ENCODE peak calls at places on chromosomes 16 and 17, in five cellular contexts. One of them, this sample, is unnamed.

GRCh38 chr16:23952128-23953041 is 116.6 kb downstream of the PRKCB start:
- DNase-seq in stimulated activated naive CD8-positive, alpha-beta T cell treated with anti-CD3 and anti-CD28 coated beads, Interleukin-15, Interleukin-2, amounts not matched to agents 100 U/mL and 50 U/mL, for 24 hours: peak
- DNase-seq in COR-L47: no peak
- DNase-seq in dorsolateral prefrontal cortex: peak
- DNase-seq in activated CD4-positive, alpha-beta T cell treated with anti-CD3 and anti-CD28 coated beads for 24 hours: no peak
- DNase-seq in this sample: peak

GRCh38 chr17:80667462-80668277 is 123.0 kb downstream of the RPTOR start:
- DNase-seq in stimulated activated naive CD8-positive, alpha-beta T cell treated with anti-CD3 and anti-CD28 coated beads, Interleukin-15, Interleukin-2, amounts not matched to agents 100 U/mL and 50 U/mL, for 24 hours: peak
- DNase-seq in COR-L47: no peak
- DNase-seq in activated CD4-positive, alpha-beta T cell treated with anti-CD3 and anti-CD28 coated beads for 24 hours: no peak
- DNase-seq in dorsolateral prefrontal cortex: no peak
- DNase-seq in this sample: no peak

GRCh38 chr17:50830298-50830697 is 5.1 kb upstream of the WFIKKN2 start:
- DNase-seq in dorsolateral prefrontal cortex: no peak
- DNase-seq in activated CD4-positive, alpha-beta T cell treated with anti-CD3 and anti-CD28 coated beads for 24 hours: no peak
- DNase-seq in COR-L47: no peak
- DNase-seq in stimulated activated naive CD8-positive, alpha-beta T cell treated with anti-CD3 and anti-CD28 coated beads, Interleukin-15, Interleukin-2, amounts not matched to agents 100 U/mL and 50 U/mL, for 24 hours: no peak
- DNase-seq in this sample: no peak

GRCh38 chr16:4679854-4680636 is 13.3 kb upstream of the NUDT16L1 start:
- DNase-seq in dorsolateral prefrontal cortex: peak
- DNase-seq in COR-L47: no peak
- DNase-seq in stimulated activated naive CD8-positive, alpha-beta T cell treated with anti-CD3 and anti-CD28 coated beads, Interleukin-15, Interleukin-2, amounts not matched to agents 100 U/mL and 50 U/mL, for 24 hours: no peak
- DNase-seq in activated CD4-positive, alpha-beta T cell treated with anti-CD3 and anti-CD28 coated beads for 24 hours: no peak
- DNase-seq in this sample: no peak

GRCh38 chr17:80002242-80002641 is 33.4 kb downstream of the TBC1D16 start:
- DNase-seq in activated CD4-positive, alpha-beta T cell treated with anti-CD3 and anti-CD28 coated beads for 24 hours: no peak
- DNase-seq in COR-L47: no peak
- DNase-seq in stimulated activated naive CD8-positive, alpha-beta T cell treated with anti-CD3 and anti-CD28 coated beads, Interleukin-15, Interleukin-2, amounts not matched to agents 100 U/mL and 50 U/mL, for 24 hours: no peak
- DNase-seq in dorsolateral prefrontal cortex: no peak
- DNase-seq in this sample: no peak

GRCh38 chr16:70454221-70455034 is at the start of gene FCSK:
- DNase-seq in dorsolateral prefrontal cortex: peak
- DNase-seq in COR-L47: peak
- DNase-seq in stimulated activated naive CD8-positive, alpha-beta T cell treated with anti-CD3 and anti-CD28 coated beads, Interleukin-15, Interleukin-2, amounts not matched to agents 100 U/mL and 50 U/mL, for 24 hours: peak
- DNase-seq in activated CD4-positive, alpha-beta T cell treated with anti-CD3 and anti-CD28 coated beads for 24 hours: peak
- DNase-seq in this sample: no peak

GRCh38 chr16:68732068-68732680 is 4.9 kb upstream of the CDH1 start:
- DNase-seq in dorsolateral prefrontal cortex: no peak
- DNase-seq in activated CD4-positive, alpha-beta T cell treated with anti-CD3 and anti-CD28 coated beads for 24 hours: no peak
- DNase-seq in stimulated activated naive CD8-positive, alpha-beta T cell treated with anti-CD3 and anti-CD28 coated beads, Interleukin-15, Interleukin-2, amounts not matched to agents 100 U/mL and 50 U/mL, for 24 hours: no peak
- DNase-seq in COR-L47: peak
- DNase-seq in this sample: no peak

GRCh38 chr17:4998666-4999428 is 1.1 kb downstream of the KIF1C start:
- DNase-seq in COR-L47: no peak
- DNase-seq in stimulated activated naive CD8-positive, alpha-beta T cell treated with anti-CD3 and anti-CD28 coated beads, Interleukin-15, Interleukin-2, amounts not matched to agents 100 U/mL and 50 U/mL, for 24 hours: peak
- DNase-seq in activated CD4-positive, alpha-beta T cell treated with anti-CD3 and anti-CD28 coated beads for 24 hours: no peak
- DNase-seq in dorsolateral prefrontal cortex: no peak
- DNase-seq in this sample: peak

GRCh38 chr17:34645636-34646035 is 66.3 kb downstream of the TMEM132E start:
- DNase-seq in activated CD4-positive, alpha-beta T cell treated with anti-CD3 and anti-CD28 coated beads for 24 hours: no peak
- DNase-seq in stimulated activated naive CD8-positive, alpha-beta T cell treated with anti-CD3 and anti-CD28 coated beads, Interleukin-15, Interleukin-2, amounts not matched to agents 100 U/mL and 50 U/mL, for 24 hours: no peak
- DNase-seq in dorsolateral prefrontal cortex: no peak
- DNase-seq in COR-L47: peak
- DNase-seq in this sample: no peak

GRCh38 chr17:77366558-77367245 is 225.9 kb downstream of the SEC14L1 start:
- DNase-seq in dorsolateral prefrontal cortex: no peak
- DNase-seq in activated CD4-positive, alpha-beta T cell treated with anti-CD3 and anti-CD28 coated beads for 24 hours: no peak
- DNase-seq in COR-L47: no peak
- DNase-seq in stimulated activated naive CD8-positive, alpha-beta T cell treated with anti-CD3 and anti-CD28 coated beads, Interleukin-15, Interleukin-2, amounts not matched to agents 100 U/mL and 50 U/mL, for 24 hours: no peak
- DNase-seq in this sample: peak

GRCh38 chr16:2043296-2043979 is 4.2 kb downstream of the NTHL1 start:
- DNase-seq in COR-L47: no peak
- DNase-seq in activated CD4-positive, alpha-beta T cell treated with anti-CD3 and anti-CD28 coated beads for 24 hours: no peak
- DNase-seq in dorsolateral prefrontal cortex: no peak
- DNase-seq in stimulated activated naive CD8-positive, alpha-beta T cell treated with anti-CD3 and anti-CD28 coated beads, Interleukin-15, Interleukin-2, amounts not matched to agents 100 U/mL and 50 U/mL, for 24 hours: no peak
- DNase-seq in this sample: no peak

GRCh38 chr17:73320601-73321264 is 8.9 kb upstream of the CDC42EP4 start:
- DNase-seq in stimulated activated naive CD8-positive, alpha-beta T cell treated with anti-CD3 and anti-CD28 coated beads, Interleukin-15, Interleukin-2, amounts not matched to agents 100 U/mL and 50 U/mL, for 24 hours: no peak
- DNase-seq in activated CD4-positive, alpha-beta T cell treated with anti-CD3 and anti-CD28 coated beads for 24 hours: no peak
- DNase-seq in COR-L47: no peak
- DNase-seq in dorsolateral prefrontal cortex: no peak
- DNase-seq in this sample: no peak

GRCh38 chr16:27618611-27619380 is 68.9 kb downstream of the KATNIP start:
- DNase-seq in dorsolateral prefrontal cortex: no peak
- DNase-seq in activated CD4-positive, alpha-beta T cell treated with anti-CD3 and anti-CD28 coated beads for 24 hours: no peak
- DNase-seq in stimulated activated naive CD8-positive, alpha-beta T cell treated with anti-CD3 and anti-CD28 coated beads, Interleukin-15, Interleukin-2, amounts not matched to agents 100 U/mL and 50 U/mL, for 24 hours: no peak
- DNase-seq in COR-L47: no peak
- DNase-seq in this sample: no peak

GRCh38 chr17:71052971-71053370 is 883.6 kb downstream of the KCNJ2 start:
- DNase-seq in COR-L47: no peak
- DNase-seq in activated CD4-positive, alpha-beta T cell treated with anti-CD3 and anti-CD28 coated beads for 24 hours: no peak
- DNase-seq in dorsolateral prefrontal cortex: no peak
- DNase-seq in stimulated activated naive CD8-positive, alpha-beta T cell treated with anti-CD3 and anti-CD28 coated beads, Interleukin-15, Interleukin-2, amounts not matched to agents 100 U/mL and 50 U/mL, for 24 hours: no peak
- DNase-seq in this sample: no peak

GRCh38 chr17:66939461-66940114 is 24.9 kb upstream of the CACNG4 start:
- DNase-seq in dorsolateral prefrontal cortex: no peak
- DNase-seq in COR-L47: no peak
- DNase-seq in activated CD4-positive, alpha-beta T cell treated with anti-CD3 and anti-CD28 coated beads for 24 hours: no peak
- DNase-seq in stimulated activated naive CD8-positive, alpha-beta T cell treated with anti-CD3 and anti-CD28 coated beads, Interleukin-15, Interleukin-2, amounts not matched to agents 100 U/mL and 50 U/mL, for 24 hours: no peak
- DNase-seq in this sample: no peak

GRCh38 chr17:44758414-44759095 is at the start of gene ADAM11:
- DNase-seq in activated CD4-positive, alpha-beta T cell treated with anti-CD3 and anti-CD28 coated beads for 24 hours: no peak
- DNase-seq in COR-L47: no peak
- DNase-seq in dorsolateral prefrontal cortex: no peak
- DNase-seq in stimulated activated naive CD8-positive, alpha-beta T cell treated with anti-CD3 and anti-CD28 coated beads, Interleukin-15, Interleukin-2, amounts not matched to agents 100 U/mL and 50 U/mL, for 24 hours: no peak
- DNase-seq in this sample: no peak

GRCh38 chr16:86092586-86093480 is 193.9 kb downstream of the IRF8 start:
- DNase-seq in activated CD4-positive, alpha-beta T cell treated with anti-CD3 and anti-CD28 coated beads for 24 hours: no peak
- DNase-seq in stimulated activated naive CD8-positive, alpha-beta T cell treated with anti-CD3 and anti-CD28 coated beads, Interleukin-15, Interleukin-2, amounts not matched to agents 100 U/mL and 50 U/mL, for 24 hours: no peak
- DNase-seq in dorsolateral prefrontal cortex: peak
- DNase-seq in COR-L47: no peak
- DNase-seq in this sample: no peak

GRCh38 chr16:63652091-63652490 is 1469.8 kb downstream of the CDH11 start:
- DNase-seq in COR-L47: peak
- DNase-seq in activated CD4-positive, alpha-beta T cell treated with anti-CD3 and anti-CD28 coated beads for 24 hours: no peak
- DNase-seq in stimulated activated naive CD8-positive, alpha-beta T cell treated with anti-CD3 and anti-CD28 coated beads, Interleukin-15, Interleukin-2, amounts not matched to agents 100 U/mL and 50 U/mL, for 24 hours: no peak
- DNase-seq in dorsolateral prefrontal cortex: no peak
- DNase-seq in this sample: no peak

GRCh38 chr16:68265078-68265925 is 976 bp downstream of the SLC7A6 start:
- DNase-seq in activated CD4-positive, alpha-beta T cell treated with anti-CD3 and anti-CD28 coated beads for 24 hours: no peak
- DNase-seq in dorsolateral prefrontal cortex: no peak
- DNase-seq in stimulated activated naive CD8-positive, alpha-beta T cell treated with anti-CD3 and anti-CD28 coated beads, Interleukin-15, Interleukin-2, amounts not matched to agents 100 U/mL and 50 U/mL, for 24 hours: peak
- DNase-seq in COR-L47: no peak
- DNase-seq in this sample: no peak

GRCh38 chr16:56936950-56937349 is 5.0 kb downstream of the HERPUD1 start:
- DNase-seq in stimulated activated naive CD8-positive, alpha-beta T cell treated with anti-CD3 and anti-CD28 coated beads, Interleukin-15, Interleukin-2, amounts not matched to agents 100 U/mL and 50 U/mL, for 24 hours: no peak
- DNase-seq in activated CD4-positive, alpha-beta T cell treated with anti-CD3 and anti-CD28 coated beads for 24 hours: no peak
- DNase-seq in COR-L47: no peak
- DNase-seq in dorsolateral prefrontal cortex: no peak
- DNase-seq in this sample: no peak

GRCh38 chr16:85612191-85612800 is 826 bp upstream of the GSE1 start:
- DNase-seq in stimulated activated naive CD8-positive, alpha-beta T cell treated with anti-CD3 and anti-CD28 coated beads, Interleukin-15, Interleukin-2, amounts not matched to agents 100 U/mL and 50 U/mL, for 24 hours: peak
- DNase-seq in activated CD4-positive, alpha-beta T cell treated with anti-CD3 and anti-CD28 coated beads for 24 hours: no peak
- DNase-seq in dorsolateral prefrontal cortex: no peak
- DNase-seq in COR-L47: peak
- DNase-seq in this sample: peak

GRCh38 chr17:17970699-17971430 is 1.3 kb downstream of the TOM1L2 start:
- DNase-seq in COR-L47: no peak
- DNase-seq in dorsolateral prefrontal cortex: no peak
- DNase-seq in activated CD4-positive, alpha-beta T cell treated with anti-CD3 and anti-CD28 coated beads for 24 hours: no peak
- DNase-seq in stimulated activated naive CD8-positive, alpha-beta T cell treated with anti-CD3 and anti-CD28 coated beads, Interleukin-15, Interleukin-2, amounts not matched to agents 100 U/mL and 50 U/mL, for 24 hours: no peak
- DNase-seq in this sample: no peak

GRCh38 chr17:7045492-7046126 is 1.7 kb upstream of the SLC16A11 start:
- DNase-seq in stimulated activated naive CD8-positive, alpha-beta T cell treated with anti-CD3 and anti-CD28 coated beads, Interleukin-15, Interleukin-2, amounts not matched to agents 100 U/mL and 50 U/mL, for 24 hours: peak
- DNase-seq in dorsolateral prefrontal cortex: no peak
- DNase-seq in activated CD4-positive, alpha-beta T cell treated with anti-CD3 and anti-CD28 coated beads for 24 hours: peak
- DNase-seq in COR-L47: no peak
- DNase-seq in this sample: no peak

GRCh38 chr17:62703269-62703775 is 75.9 kb downstream of the MRC2 start:
- DNase-seq in stimulated activated naive CD8-positive, alpha-beta T cell treated with anti-CD3 and anti-CD28 coated beads, Interleukin-15, Interleukin-2, amounts not matched to agents 100 U/mL and 50 U/mL, for 24 hours: peak
- DNase-seq in COR-L47: no peak
- DNase-seq in activated CD4-positive, alpha-beta T cell treated with anti-CD3 and anti-CD28 coated beads for 24 hours: no peak
- DNase-seq in dorsolateral prefrontal cortex: no peak
- DNase-seq in this sample: peak

GRCh38 chr16:16972831-16973230 is 497.9 kb downstream of the XYLT1 start:
- DNase-seq in activated CD4-positive, alpha-beta T cell treated with anti-CD3 and anti-CD28 coated beads for 24 hours: no peak
- DNase-seq in COR-L47: no peak
- DNase-seq in stimulated activated naive CD8-positive, alpha-beta T cell treated with anti-CD3 and anti-CD28 coated beads, Interleukin-15, Interleukin-2, amounts not matched to agents 100 U/mL and 50 U/mL, for 24 hours: no peak
- DNase-seq in dorsolateral prefrontal cortex: no peak
- DNase-seq in this sample: no peak

GRCh38 chr17:62179525-62180161 is 114.6 kb upstream of the MED13 start:
- DNase-seq in dorsolateral prefrontal cortex: no peak
- DNase-seq in stimulated activated naive CD8-positive, alpha-beta T cell treated with anti-CD3 and anti-CD28 coated beads, Interleukin-15, Interleukin-2, amounts not matched to agents 100 U/mL and 50 U/mL, for 24 hours: no peak
- DNase-seq in activated CD4-positive, alpha-beta T cell treated with anti-CD3 and anti-CD28 coated beads for 24 hours: no peak
- DNase-seq in COR-L47: peak
- DNase-seq in this sample: no peak

GRCh38 chr16:30574678-30575077 is 3.2 kb upstream of the ZNF688 start:
- DNase-seq in dorsolateral prefrontal cortex: no peak
- DNase-seq in stimulated activated naive CD8-positive, alpha-beta T cell treated with anti-CD3 and anti-CD28 coated beads, Interleukin-15, Interleukin-2, amounts not matched to agents 100 U/mL and 50 U/mL, for 24 hours: no peak
- DNase-seq in COR-L47: no peak
- DNase-seq in activated CD4-positive, alpha-beta T cell treated with anti-CD3 and anti-CD28 coated beads for 24 hours: no peak
- DNase-seq in this sample: no peak

GRCh38 chr17:80474231-80474932 is 2.0 kb downstream of the NPTX1 start:
- DNase-seq in activated CD4-positive, alpha-beta T cell treated with anti-CD3 and anti-CD28 coated beads for 24 hours: no peak
- DNase-seq in dorsolateral prefrontal cortex: no peak
- DNase-seq in stimulated activated naive CD8-positive, alpha-beta T cell treated with anti-CD3 and anti-CD28 coated beads, Interleukin-15, Interleukin-2, amounts not matched to agents 100 U/mL and 50 U/mL, for 24 hours: no peak
- DNase-seq in COR-L47: peak
- DNase-seq in this sample: no peak

GRCh38 chr16:73196670-73197069 is 148.7 kb upstream of the ZFHX3 start:
- DNase-seq in stimulated activated naive CD8-positive, alpha-beta T cell treated with anti-CD3 and anti-CD28 coated beads, Interleukin-15, Interleukin-2, amounts not matched to agents 100 U/mL and 50 U/mL, for 24 hours: peak
- DNase-seq in dorsolateral prefrontal cortex: no peak
- DNase-seq in COR-L47: peak
- DNase-seq in activated CD4-positive, alpha-beta T cell treated with anti-CD3 and anti-CD28 coated beads for 24 hours: no peak
- DNase-seq in this sample: no peak

GRCh38 chr17:79160980-79161621 is 86.5 kb downstream of the ENGASE start:
- DNase-seq in COR-L47: no peak
- DNase-seq in stimulated activated naive CD8-positive, alpha-beta T cell treated with anti-CD3 and anti-CD28 coated beads, Interleukin-15, Interleukin-2, amounts not matched to agents 100 U/mL and 50 U/mL, for 24 hours: peak
- DNase-seq in dorsolateral prefrontal cortex: no peak
- DNase-seq in activated CD4-positive, alpha-beta T cell treated with anti-CD3 and anti-CD28 coated beads for 24 hours: no peak
- DNase-seq in this sample: no peak

GRCh38 chr17:61809816-61810392 is 53.4 kb downstream of the BRIP1 start:
- DNase-seq in activated CD4-positive, alpha-beta T cell treated with anti-CD3 and anti-CD28 coated beads for 24 hours: no peak
- DNase-seq in stimulated activated naive CD8-positive, alpha-beta T cell treated with anti-CD3 and anti-CD28 coated beads, Interleukin-15, Interleukin-2, amounts not matched to agents 100 U/mL and 50 U/mL, for 24 hours: no peak
- DNase-seq in COR-L47: no peak
- DNase-seq in dorsolateral prefrontal cortex: no peak
- DNase-seq in this sample: no peak

GRCh38 chr16:47888142-47888541 is 267.7 kb downstream of the ABCC12 start:
- DNase-seq in stimulated activated naive CD8-positive, alpha-beta T cell treated with anti-CD3 and anti-CD28 coated beads, Interleukin-15, Interleukin-2, amounts not matched to agents 100 U/mL and 50 U/mL, for 24 hours: no peak
- DNase-seq in COR-L47: no peak
- DNase-seq in dorsolateral prefrontal cortex: no peak
- DNase-seq in activated CD4-positive, alpha-beta T cell treated with anti-CD3 and anti-CD28 coated beads for 24 hours: no peak
- DNase-seq in this sample: no peak

GRCh38 chr16:29812754-29813643 is 1.0 kb downstream of the PRRT2 start:
- DNase-seq in stimulated activated naive CD8-positive, alpha-beta T cell treated with anti-CD3 and anti-CD28 coated beads, Interleukin-15, Interleukin-2, amounts not matched to agents 100 U/mL and 50 U/mL, for 24 hours: no peak
- DNase-seq in activated CD4-positive, alpha-beta T cell treated with anti-CD3 and anti-CD28 coated beads for 24 hours: no peak
- DNase-seq in dorsolateral prefrontal cortex: no peak
- DNase-seq in COR-L47: no peak
- DNase-seq in this sample: peak

GRCh38 chr17:59298512-59298911 is 32.9 kb upstream of the YPEL2 start:
- DNase-seq in COR-L47: no peak
- DNase-seq in activated CD4-positive, alpha-beta T cell treated with anti-CD3 and anti-CD28 coated beads for 24 hours: no peak
- DNase-seq in stimulated activated naive CD8-positive, alpha-beta T cell treated with anti-CD3 and anti-CD28 coated beads, Interleukin-15, Interleukin-2, amounts not matched to agents 100 U/mL and 50 U/mL, for 24 hours: no peak
- DNase-seq in dorsolateral prefrontal cortex: no peak
- DNase-seq in this sample: no peak

GRCh38 chr17:49553676-49554335 is 21.9 kb upstream of the NXPH3 start:
- DNase-seq in COR-L47: no peak
- DNase-seq in dorsolateral prefrontal cortex: no peak
- DNase-seq in activated CD4-positive, alpha-beta T cell treated with anti-CD3 and anti-CD28 coated beads for 24 hours: no peak
- DNase-seq in stimulated activated naive CD8-positive, alpha-beta T cell treated with anti-CD3 and anti-CD28 coated beads, Interleukin-15, Interleukin-2, amounts not matched to agents 100 U/mL and 50 U/mL, for 24 hours: no peak
- DNase-seq in this sample: no peak

GRCh38 chr16:20485408-20485807 is 34.1 kb downstream of the ACSM2A start:
- DNase-seq in activated CD4-positive, alpha-beta T cell treated with anti-CD3 and anti-CD28 coated beads for 24 hours: no peak
- DNase-seq in COR-L47: no peak
- DNase-seq in stimulated activated naive CD8-positive, alpha-beta T cell treated with anti-CD3 and anti-CD28 coated beads, Interleukin-15, Interleukin-2, amounts not matched to agents 100 U/mL and 50 U/mL, for 24 hours: no peak
- DNase-seq in dorsolateral prefrontal cortex: no peak
- DNase-seq in this sample: no peak